ENCODE peak calls at places on chromosomes 2 and 18, in four cellular contexts. U is effector memory CD4-positive, alpha-beta T cell; E is nephron progenitor cell; H is SK-N-MC. S is an unnamed sample.

GRCh38 chr2:42823744-42824453 is 31.5 kb upstream of the HAAO start:
- DNase-seq in U (no peak), E (no peak), H (no peak), S (no peak)

GRCh38 chr2:36172828-36173227 is 182.8 kb upstream of the CRIM1 start:
- DNase-seq in U (no peak), E (no peak), H (no peak), S (no peak)

GRCh38 chr2:51263921-51264320 is 232.0 kb upstream of the NRXN1 start:
- DNase-seq in U (no peak), E (no peak), H (no peak), S (no peak)

GRCh38 chr18:8895987-8896619 is 190.7 kb downstream of the MTCL1 start:
- DNase-seq in U (no peak), E (no peak), H (no peak), S (no peak)

GRCh38 chr2:67806816-67807215 is 256.0 kb downstream of the C1D start:
- DNase-seq in U (no peak), E (no peak), H (no peak), S (no peak)

GRCh38 chr18:41373612-41374011 is 581.4 kb upstream of the PIK3C3 start:
- DNase-seq in U (no peak), E (no peak), H (no peak), S (no peak)

GRCh38 chr2:19623488-19623887 is 265.1 kb upstream of the OSR1 start:
- DNase-seq in U (no peak), E (no peak), H (no peak), S (peak)

GRCh38 chr2:41167014-41167413 is 715.1 kb upstream of the SLC8A1 start:
- DNase-seq in U (no peak), E (no peak), H (no peak), S (no peak)

GRCh38 chr2:13035866-13036265 is 319.1 kb downstream of the TRIB2 start:
- DNase-seq in U (no peak), E (no peak), H (no peak), S (no peak)

GRCh38 chr2:234288974-234289455 is 207.9 kb downstream of the ARL4C start:
- DNase-seq in U (peak), E (peak), H (no peak), S (peak)

GRCh38 chr2:73859721-73860586 is 31.2 kb downstream of the STAMBP start:
- DNase-seq in U (no peak), E (no peak), H (no peak), S (peak)

GRCh38 chr2:201208563-201209252 is 25.8 kb downstream of the CASP10 start:
- DNase-seq in U (no peak), E (no peak), H (no peak), S (no peak)

GRCh38 chr18:63843008-63843407 is 44.5 kb upstream of the SERPINB2 start:
- DNase-seq in U (no peak), E (no peak), H (no peak), S (no peak)

GRCh38 chr2:62118160-62118559 is 77.8 kb upstream of the B3GNT2 start:
- DNase-seq in U (no peak), E (no peak), H (no peak), S (peak)

GRCh38 chr2:159574246-159574645 is 42.1 kb downstream of the BAZ2B start:
- DNase-seq in U (no peak), E (no peak), H (no peak), S (no peak)

GRCh38 chr2:100639588-100640195 is 76.9 kb downstream of the PDCL3 start:
- DNase-seq in U (no peak), E (no peak), H (no peak), S (peak)

GRCh38 chr2:71466301-71467179 is 13.2 kb downstream of the DYSF start:
- DNase-seq in U (no peak), E (peak), H (no peak), S (peak)

GRCh38 chr2:7111626-7112025 is 194.4 kb downstream of the RNF144A start:
- DNase-seq in U (no peak), E (no peak), H (no peak), S (no peak)

GRCh38 chr18:10453885-10454772 is at the start of gene APCDD1:
- DNase-seq in U (no peak), E (peak), H (no peak), S (peak)

GRCh38 chr2:41949091-41949490 is 98.7 kb upstream of the PKDCC start:
- DNase-seq in U (no peak), E (no peak), H (no peak), S (no peak)

GRCh38 chr2:128420131-128420530 is 101.5 kb upstream of the HS6ST1 start:
- DNase-seq in U (no peak), E (no peak), H (no peak), S (no peak)

GRCh38 chr2:175293776-175294175 is 112.3 kb upstream of the ATP5MC3 start:
- DNase-seq in U (no peak), E (no peak), H (no peak), S (no peak)

GRCh38 chr18:36298113-36298701 is 694 bp downstream of the FHOD3 start:
- DNase-seq in U (no peak), E (peak), H (no peak), S (no peak)

GRCh38 chr2:55621802-55622201 is 4.4 kb upstream of the PPP4R3B start:
- DNase-seq in U (no peak), E (no peak), H (no peak), S (no peak)

GRCh38 chr18:10070581-10071000 is 156.8 kb downstream of the VAPA start:
- DNase-seq in U (no peak), E (no peak), H (no peak), S (no peak)

GRCh38 chr2:31987454-31987853 is 23.4 kb downstream of the MEMO1 start:
- DNase-seq in U (no peak), E (no peak), H (no peak), S (peak)

GRCh38 chr2:10469301-10469700 is 21.2 kb upstream of the ODC1 start:
- DNase-seq in U (no peak), E (no peak), H (no peak), S (no peak)

GRCh38 chr2:119174216-119174992 is 15.9 kb upstream of the C1QL2 start:
- DNase-seq in U (no peak), E (peak), H (no peak), S (peak)

GRCh38 chr2:45915523-45915922 is 264.0 kb downstream of the PRKCE start:
- DNase-seq in U (no peak), E (no peak), H (no peak), S (no peak)

GRCh38 chr18:75161629-75162028 is 47.3 kb downstream of the PTGR3 start:
- DNase-seq in U (no peak), E (no peak), H (no peak), S (peak)

GRCh38 chr2:176160251-176161040 is 3.3 kb downstream of the HOXD3 start:
- DNase-seq in U (no peak), E (peak), H (no peak), S (no peak)

GRCh38 chr18:62420151-62420512 is 95.0 kb downstream of the TNFRSF11A start:
- DNase-seq in U (no peak), E (no peak), H (no peak), S (peak)

GRCh38 chr2:229230215-229230614 is 40.9 kb downstream of the PID1 start:
- DNase-seq in U (no peak), E (no peak), H (no peak), S (no peak)

GRCh38 chr18:37385846-37386435 is 179.7 kb downstream of the CELF4 start:
- DNase-seq in U (no peak), E (no peak), H (no peak), S (peak)